ENCODE peak calls at places on chromosome 18, in four cellular contexts. U is SK-N-SH, J is GM12878, E is H1. S is an unnamed sample.

GRCh38 chr18:76838182-76838581 is 15.8 kb downstream of the ZNF236 start:
- DNase-seq in U (no peak), J (no peak), E (no peak), S (no peak)

GRCh38 chr18:58649966-58650816 is 21.1 kb upstream of the MALT1 start:
- DNase-seq in U (no peak), J (peak), E (no peak), S (no peak)

GRCh38 chr18:30186245-30186644 is 856.3 kb downstream of the DSC3 start:
- DNase-seq in U (no peak), J (no peak), E (no peak), S (no peak)

GRCh38 chr18:8525692-8526091 is 83.5 kb upstream of the RAB12 start:
- DNase-seq in U (peak), J (no peak), E (peak), S (no peak)

GRCh38 chr18:48989304-48990284 is 38.8 kb upstream of the SMAD7 start:
- DNase-seq in U (no peak), J (no peak), E (no peak), S (no peak)

GRCh38 chr18:56035546-56035945 is 447.6 kb upstream of the TCF4 start:
- DNase-seq in U (no peak), J (no peak), E (no peak), S (no peak)

GRCh38 chr18:27298215-27298804 is 113.2 kb upstream of the CHST9 start:
- DNase-seq in U (no peak), J (no peak), E (no peak), S (no peak)

GRCh38 chr18:31683968-31684278 is 458 bp downstream of the B4GALT6 start:
- DNase-seq in U (no peak), J (no peak), E (no peak), S (no peak)

GRCh38 chr18:64372850-64373249 is 224.0 kb upstream of the LINC00305 start:
- DNase-seq in U (no peak), J (no peak), E (no peak), S (no peak)

GRCh38 chr18:37712776-37713175 is 147.2 kb upstream of the CELF4 start:
- DNase-seq in U (no peak), J (no peak), E (no peak), S (no peak)

GRCh38 chr18:72235422-72235821 is 308.7 kb downstream of the CBLN2 start:
- DNase-seq in U (no peak), J (no peak), E (peak), S (no peak)

GRCh38 chr18:11105463-11105862 is 43.9 kb downstream of the PIEZO2 start:
- DNase-seq in U (no peak), J (no peak), E (no peak), S (no peak)

GRCh38 chr18:6578686-6579085 is 150.8 kb upstream of the ARHGAP28 start:
- DNase-seq in U (no peak), J (no peak), E (no peak), S (no peak)

GRCh38 chr18:46416706-46417638 is 240.0 kb downstream of the LOXHD1 start:
- DNase-seq in U (no peak), J (no peak), E (no peak), S (peak)

GRCh38 chr18:11021477-11021876 is 127.9 kb downstream of the PIEZO2 start:
- DNase-seq in U (no peak), J (no peak), E (no peak), S (no peak)

GRCh38 chr18:10060469-10060782 is 146.6 kb downstream of the VAPA start:
- DNase-seq in U (peak), J (no peak), E (no peak), S (no peak)

GRCh38 chr18:59718108-59719057 is 21.2 kb upstream of the CCBE1 start:
- DNase-seq in U (peak), J (no peak), E (no peak), S (no peak)

GRCh38 chr18:74303936-74304335 is 11.7 kb upstream of the C18orf63 start:
- DNase-seq in U (no peak), J (no peak), E (no peak), S (no peak)

GRCh38 chr18:33606621-33607020 is 28.6 kb downstream of the ASXL3 start:
- DNase-seq in U (no peak), J (no peak), E (no peak), S (no peak)

GRCh38 chr18:58700209-58700608 is 28.9 kb downstream of the MALT1 start:
- DNase-seq in U (no peak), J (no peak), E (no peak), S (no peak)

GRCh38 chr18:65352183-65352582 is 398.6 kb upstream of the CDH7 start:
- DNase-seq in U (no peak), J (no peak), E (no peak), S (no peak)

GRCh38 chr18:40159141-40160017 is 1795.7 kb upstream of the PIK3C3 start:
- DNase-seq in U (peak), J (peak), E (no peak), S (no peak)

GRCh38 chr18:10290244-10291240 is 163.9 kb upstream of the APCDD1 start:
- DNase-seq in U (no peak), J (no peak), E (no peak), S (no peak)

GRCh38 chr18:55083461-55083860 is 124.2 kb upstream of the CCDC68 start:
- DNase-seq in U (no peak), J (no peak), E (no peak), S (no peak)

GRCh38 chr18:77906103-77906502 is 656.5 kb downstream of the GALR1 start:
- DNase-seq in U (no peak), J (no peak), E (no peak), S (no peak)

DNA sequence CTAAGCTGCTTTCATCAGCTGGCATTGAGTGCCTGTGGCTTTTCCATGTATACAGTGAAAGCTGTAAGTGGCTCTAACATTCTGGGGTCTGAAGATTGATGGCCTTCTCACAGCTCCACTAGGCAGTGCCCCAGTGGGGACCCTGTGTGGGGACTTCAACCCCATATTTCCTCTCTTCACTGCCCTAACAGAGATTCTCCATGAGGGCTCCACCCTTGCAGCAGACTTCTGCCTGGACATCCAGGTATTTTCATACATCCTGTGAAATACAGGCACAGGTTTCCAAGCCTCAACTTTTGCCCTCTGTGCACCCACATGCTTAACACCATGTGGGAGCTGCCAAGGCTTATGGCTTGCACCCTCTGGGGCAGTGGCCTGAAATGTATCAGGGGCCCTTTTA is 188.2 kb upstream of the SYT4 start:
- DNase-seq in U (no peak), J (no peak), E (no peak), S (no peak)
- TF ChIP-seq NRF1 in U (no peak), J (no peak), E (no peak), S (no peak)

GRCh38 chr18:50734886-50735285 is 84.9 kb downstream of the MRO start:
- DNase-seq in U (no peak), J (no peak), E (no peak), S (no peak)
- TF ChIP-seq RAD21 in U (no peak), J (no peak), E (no peak), S (no peak)

GRCh38 chr18:2534906-2535305 is 36.4 kb downstream of the METTL4 start:
- DNase-seq in U (no peak), J (no peak), E (no peak), S (no peak)

GRCh38 chr18:2536063-2536462 is 35.2 kb downstream of the METTL4 start:
- DNase-seq in U (no peak), J (no peak), E (no peak), S (no peak)

GRCh38 chr18:2536493-2536892 is 34.8 kb downstream of the METTL4 start:
- DNase-seq in U (no peak), J (no peak), E (no peak), S (no peak)

GRCh38 chr18:2537281-2537680 is 34.0 kb downstream of the METTL4 start:
- DNase-seq in U (no peak), J (no peak), E (no peak), S (no peak)

DNA sequence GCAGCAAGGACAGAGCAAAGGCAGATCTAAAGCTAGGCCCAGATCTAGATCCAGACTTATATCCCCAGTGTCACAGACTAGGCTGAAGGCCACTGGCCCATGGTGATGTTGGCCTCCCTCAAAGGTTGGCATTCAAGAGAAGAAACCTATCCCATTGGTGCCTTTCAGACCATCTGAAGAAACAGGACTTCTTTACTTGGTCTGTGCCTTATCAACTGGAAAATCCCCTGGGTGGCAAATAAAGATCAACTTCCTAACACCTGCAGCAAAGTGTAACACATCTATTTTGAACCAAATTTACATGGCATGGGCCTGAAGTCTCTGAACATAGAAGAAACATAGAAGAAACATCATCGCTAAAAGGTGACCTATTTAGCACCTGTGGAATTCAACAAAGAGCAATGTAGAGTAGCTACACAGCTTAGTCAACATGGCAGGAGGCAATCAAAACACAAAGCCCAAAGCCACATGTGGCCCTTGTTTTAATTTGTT is 35.8 kb downstream of the METTL4 start:
- DNase-seq in U (no peak), J (no peak), E (no peak), S (no peak)
- TF ChIP-seq NRF1 in U (no peak), J (no peak), E (no peak), S (no peak)

DNA sequence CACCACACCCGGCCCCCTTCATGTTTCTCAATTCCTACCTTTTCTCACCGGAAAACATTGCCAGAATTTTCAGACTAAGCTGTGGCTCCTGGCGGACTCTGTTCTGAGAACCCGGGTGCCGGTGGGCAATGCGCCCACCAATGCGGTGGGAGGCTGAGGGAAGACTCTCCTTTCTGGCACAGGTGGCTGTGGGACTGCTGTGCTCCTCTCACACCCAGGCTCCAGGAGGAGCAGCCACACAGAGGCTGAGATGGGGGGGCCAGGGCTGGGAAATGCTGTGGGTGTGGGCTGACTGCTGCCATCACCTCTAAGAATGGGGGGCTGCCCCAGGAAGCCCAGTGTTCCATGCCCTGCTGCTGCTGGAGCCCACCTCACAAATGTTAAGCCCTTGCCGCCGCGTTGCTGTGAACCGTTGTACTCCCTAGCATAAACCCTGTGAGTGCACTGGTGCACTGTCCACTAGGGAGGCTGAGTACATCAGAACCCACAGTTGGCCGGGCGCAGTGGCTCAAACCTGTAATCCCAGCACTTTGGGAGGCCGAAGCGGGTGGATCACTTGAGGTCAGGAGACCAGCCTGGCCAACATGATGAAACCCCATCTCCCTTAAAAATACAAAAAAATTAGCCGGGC is 152.6 kb downstream of the LDLRAD4 start:
- DNase-seq in U (no peak), J (no peak), E (no peak), S (no peak)
- TF ChIP-seq RAD21 in U (no peak), J (no peak), E (no peak), S (no peak)

GRCh38 chr18:63161728-63162195 is 157.8 kb downstream of the BCL2 start:
- DNase-seq in U (no peak), J (peak), E (no peak), S (peak)
- TF ChIP-seq NRF1 in U (no peak), J (no peak), E (no peak), S (no peak)

GRCh38 chr18:79917351-79918088 is 33.9 kb downstream of the SLC66A2 start:
- DNase-seq in U (no peak), J (no peak), E (no peak), S (no peak)
- TF ChIP-seq RAD21 in U (no peak), J (no peak), E (no peak), S (no peak)

DNA sequence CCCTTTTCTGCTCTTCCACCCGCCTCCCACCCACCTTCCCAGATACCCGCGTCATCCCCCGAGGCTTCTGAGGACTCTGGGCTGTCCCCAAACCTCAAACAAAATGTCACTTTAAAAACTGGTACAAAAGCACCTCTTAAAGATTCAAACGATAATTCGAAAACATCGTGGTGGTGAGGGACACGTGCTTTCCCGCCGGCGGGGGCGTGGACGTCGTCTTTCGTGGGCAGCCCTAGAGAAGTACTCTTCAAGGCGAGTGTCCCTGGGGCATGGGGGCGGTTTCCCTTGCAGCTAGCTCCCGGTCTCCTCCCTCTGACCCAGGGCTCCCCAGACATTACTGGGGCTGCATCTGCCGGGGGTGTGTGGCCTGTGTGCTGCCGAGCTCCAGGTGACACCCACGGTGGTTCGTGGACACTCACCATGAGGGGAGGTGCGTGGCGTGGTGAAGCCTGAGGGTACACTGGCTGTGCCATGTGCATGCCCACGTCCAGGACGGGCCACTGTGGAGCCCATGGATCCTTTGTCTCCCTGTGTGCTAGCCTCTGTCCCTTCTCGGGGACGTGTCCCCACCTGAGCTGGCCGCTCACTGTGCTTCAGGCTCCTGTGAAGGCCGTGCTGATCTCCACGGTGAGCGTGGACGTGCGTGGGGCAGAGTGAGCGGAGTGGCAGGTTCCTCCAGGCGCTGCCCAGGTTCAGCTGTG is 117.8 kb downstream of the NFATC1 start:
- DNase-seq in U (no peak), J (no peak), E (no peak), S (no peak)
- TF ChIP-seq NRF1 in U (no peak), J (no peak), E (no peak), S (no peak)

GRCh38 chr18:80249217-80250093 is 2.1 kb upstream of the PARD6G start:
- DNase-seq in U (no peak), J (no peak), E (no peak), S (no peak)
- TF ChIP-seq RAD21 in U (no peak), J (no peak), E (no peak), S (no peak)

DNA sequence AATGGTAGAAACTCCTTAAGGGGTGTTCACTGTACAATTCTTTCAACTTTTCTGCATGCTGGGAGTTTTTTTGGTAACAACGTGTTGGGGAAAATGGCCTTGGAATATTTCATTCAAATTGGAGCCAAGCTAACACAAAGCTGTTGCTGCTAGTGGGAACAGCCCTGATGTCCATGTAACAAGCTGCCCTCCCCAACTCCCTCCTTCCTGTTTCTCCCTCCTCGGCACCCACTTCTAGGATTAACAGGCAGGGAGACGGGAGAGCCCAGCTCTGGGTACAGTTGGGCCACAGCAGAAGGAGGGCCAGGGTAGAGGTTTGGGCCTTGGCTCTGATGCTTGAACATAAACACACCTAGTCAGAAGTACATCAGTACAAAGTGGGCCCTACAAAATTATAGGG is 9.4 kb upstream of the MOCOS start:
- DNase-seq in U (no peak), J (no peak), E (no peak), S (no peak)
- TF ChIP-seq NRF1 in U (no peak), J (no peak), E (no peak), S (no peak)

S was measured in K562.